ENCODE peak calls at places on chromosomes 5 and 9, in five cellular contexts. Z, I, C, Y and N are unnamed samples.

GRCh38 chr5:127206320-127207113 is 84.1 kb upstream of the MEGF10 start:
- DNase-seq in Z (peak; percentile 71), I (peak; percentile 26), C (no peak), Y (no peak), N (no peak)

GRCh38 chr9:131678499-131679111 is 61.3 kb downstream of the RAPGEF1 start:
- DNase-seq in Z (peak; percentile 56), I (peak; percentile 85), C (no peak), Y (peak; percentile 76), N (peak; percentile 87)

GRCh38 chr9:87157366-87158031 is 210.2 kb upstream of the GAS1 start:
- DNase-seq in Z (no peak), I (no peak), C (no peak), Y (no peak), N (no peak)

GRCh38 chr5:43038523-43038989 is 1.6 kb downstream of the ANXA2R start:
- DNase-seq in Z (no peak), I (no peak), C (no peak), Y (peak; percentile 58), N (no peak)

GRCh38 chr5:73122875-73123810 is 2.8 kb downstream of the TMEM171 start:
- DNase-seq in Z (no peak), I (no peak), C (no peak), Y (no peak), N (no peak)

GRCh38 chr9:117239428-117239827 is 175.4 kb downstream of the ASTN2 start:
- DNase-seq in Z (no peak), I (no peak), C (no peak), Y (no peak), N (no peak)

GRCh38 chr5:16669776-16670175 is 53.0 kb upstream of the RETREG1 start:
- DNase-seq in Z (no peak), I (no peak), C (no peak), Y (no peak), N (no peak)

GRCh38 chr9:101995231-101995630 is 256.8 kb upstream of the GRIN3A start:
- DNase-seq in Z (no peak), I (no peak), C (no peak), Y (no peak), N (no peak)

GRCh38 chr9:103798620-103799019 is 295.5 kb upstream of the SMC2 start:
- DNase-seq in Z (peak; percentile 1), I (no peak), C (no peak), Y (no peak), N (peak; percentile 37)

GRCh38 chr5:120160120-120160895 is 303.8 kb upstream of the PRR16 start:
- DNase-seq in Z (no peak), I (no peak), C (no peak), Y (no peak), N (no peak)

GRCh38 chr5:61299254-61299653 is 32.8 kb upstream of the ZSWIM6 start:
- DNase-seq in Z (no peak), I (no peak), C (no peak), Y (no peak), N (no peak)

GRCh38 chr9:19922476-19923118 is 133.8 kb upstream of the SLC24A2 start:
- DNase-seq in Z (peak; percentile 21), I (peak; percentile 15), C (peak; percentile 72), Y (peak; percentile 14), N (no peak)

GRCh38 chr5:22329683-22330082 is 523.5 kb downstream of the CDH12 start:
- DNase-seq in Z (no peak), I (no peak), C (no peak), Y (no peak), N (no peak)

GRCh38 chr5:132744659-132745058 is 2.6 kb upstream of the CCNI2 start:
- DNase-seq in Z (no peak), I (no peak), C (no peak), Y (no peak), N (no peak)

GRCh38 chr5:91383956-91384300 is 811 bp upstream of the ARRDC3 start:
- DNase-seq in Z (peak; percentile 1), I (no peak), C (no peak), Y (peak; percentile 55), N (peak; percentile 25)

DNA sequence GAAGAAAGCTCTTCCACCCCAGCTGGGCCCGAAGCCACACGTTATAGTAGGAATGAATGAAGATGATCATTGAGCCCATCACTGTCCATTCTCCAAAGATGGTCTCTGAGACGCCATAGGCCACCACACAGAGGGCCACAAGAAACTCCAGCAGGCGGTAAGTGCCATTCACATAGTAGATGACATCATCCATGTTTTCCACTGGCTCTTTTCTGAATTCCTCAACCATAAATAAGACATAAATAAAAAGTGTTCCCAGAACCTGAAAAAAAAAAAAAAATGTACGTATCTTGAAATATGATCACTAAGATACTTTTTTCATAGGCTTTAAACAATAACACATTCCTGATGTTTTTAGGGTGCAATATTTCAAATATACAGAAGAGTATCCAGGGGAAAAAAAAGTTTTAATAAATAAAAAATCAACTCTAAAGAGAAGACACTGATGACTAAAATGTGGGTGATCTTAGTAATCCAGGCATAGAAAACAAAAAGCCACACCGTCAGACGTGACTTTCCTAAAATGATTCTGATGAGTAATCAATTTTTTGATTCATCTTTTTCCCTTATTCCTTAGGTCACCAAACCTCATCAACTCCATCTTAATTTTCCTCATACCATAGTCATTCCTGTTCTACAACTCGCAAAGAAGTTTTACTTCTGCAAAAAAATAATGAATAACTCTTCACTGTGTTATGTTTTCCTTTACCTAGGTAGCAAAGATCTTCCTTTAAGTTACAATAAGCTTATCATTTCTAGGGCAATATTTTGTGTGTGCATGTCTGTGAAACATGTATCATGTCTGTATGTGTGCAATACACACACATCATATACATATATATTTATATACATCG is 47.8 kb downstream of the RNF145 start:
- DNase-seq in Z (no peak), I (no peak), C (no peak), Y (no peak), N (no peak)
- TF ChIP-seq ZBTB33 in Z (no peak), I (no peak), C (no peak), Y (no peak), N (no peak)

DNA sequence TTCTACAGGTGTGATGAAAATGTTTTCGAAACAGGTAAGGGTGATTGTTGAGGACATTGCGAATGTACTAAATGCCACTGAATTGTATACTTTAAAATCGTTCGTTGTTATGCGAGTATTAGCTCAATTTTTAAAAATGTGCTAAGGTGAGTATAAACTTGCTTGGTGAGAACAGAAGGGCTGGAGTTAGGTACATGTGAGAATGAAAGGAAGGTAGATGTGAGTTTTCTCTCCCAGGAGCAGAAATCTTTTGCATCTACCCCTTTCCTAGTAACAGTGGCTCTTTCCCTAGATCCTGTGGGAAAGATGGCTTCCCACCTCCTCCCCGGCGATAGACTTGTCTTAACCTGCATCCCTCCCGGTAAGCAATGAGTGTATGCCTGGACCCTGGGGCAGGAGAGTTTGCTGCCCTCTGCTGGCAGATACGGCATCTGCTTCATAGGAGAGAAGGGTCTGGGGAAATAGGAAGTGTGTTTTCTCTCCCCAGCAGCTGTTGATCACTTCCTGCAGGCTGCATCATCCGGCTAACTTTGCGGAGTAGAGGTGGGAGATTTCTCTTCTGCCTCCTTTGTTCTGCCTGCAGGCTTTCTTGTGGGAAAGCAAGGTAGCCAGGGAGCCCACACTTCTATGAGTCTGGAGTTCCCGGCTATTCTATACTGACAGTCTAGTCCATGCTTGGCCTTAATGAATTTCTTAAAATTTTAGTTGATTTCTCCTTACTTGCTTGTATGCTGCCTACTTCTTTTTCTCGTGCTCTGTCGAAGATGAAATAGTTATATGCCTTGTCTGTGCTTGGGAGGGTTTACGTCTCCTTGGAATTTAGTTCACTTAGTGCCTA is 373.3 kb upstream of the SEMA6A start:
- DNase-seq in Z (peak; percentile 76), I (peak; percentile 80), C (peak; percentile 30), Y (peak; percentile 55), N (peak; percentile 87)
- TF ChIP-seq ZBTB33 in Z (peak; percentile 56), I (no peak), C (no peak), Y (no peak), N (no peak)

DNA sequence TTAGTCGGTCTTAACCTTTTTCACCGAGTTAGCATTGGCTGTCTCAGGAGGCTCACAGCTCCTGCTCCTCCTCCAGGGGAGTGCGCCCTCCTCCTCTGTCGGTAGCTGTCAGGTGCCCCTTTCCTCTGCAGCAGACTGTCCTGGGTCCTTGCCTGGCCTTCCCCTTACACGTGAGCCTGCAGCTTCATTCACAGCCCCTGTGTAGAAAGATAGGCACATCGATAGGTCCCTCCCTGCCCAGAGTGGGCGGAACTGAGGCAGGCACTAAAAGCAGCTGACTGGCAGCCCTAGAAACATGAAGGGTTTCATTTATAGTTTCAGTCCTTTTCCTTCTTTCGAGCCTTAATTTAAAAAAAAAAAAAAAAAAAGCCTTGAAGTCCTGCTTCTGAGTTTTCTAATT is 17.2 kb downstream of the TENT4A start:
- DNase-seq in Z (no peak), I (no peak), C (no peak), Y (no peak), N (no peak)
- TF ChIP-seq ZBTB33 in Z (no peak), I (no peak), C (no peak), Y (no peak), N (no peak)

GRCh38 chr9:135589596-135590485 is 28.3 kb downstream of the PAEP start:
- DNase-seq in Z (no peak), I (no peak), C (no peak), Y (no peak), N (no peak)
- TF ChIP-seq ZBTB33 in Z (no peak), I (no peak), C (no peak), Y (no peak), N (no peak)

GRCh38 chr9:97474373-97474925 is 27.0 kb upstream of the TMOD1 start:
- DNase-seq in Z (no peak), I (no peak), C (no peak), Y (no peak), N (no peak)

GRCh38 chr9:97478301-97478981 is 23.0 kb upstream of the TMOD1 start:
- DNase-seq in Z (peak; percentile 38), I (no peak), C (no peak), Y (no peak), N (no peak)

GRCh38 chr9:97479496-97480159 is 21.8 kb upstream of the TMOD1 start:
- DNase-seq in Z (no peak), I (no peak), C (no peak), Y (no peak), N (no peak)

GRCh38 chr9:97473717-97474116 is 27.7 kb upstream of the TMOD1 start:
- DNase-seq in Z (no peak), I (no peak), C (no peak), Y (no peak), N (no peak)

DNA sequence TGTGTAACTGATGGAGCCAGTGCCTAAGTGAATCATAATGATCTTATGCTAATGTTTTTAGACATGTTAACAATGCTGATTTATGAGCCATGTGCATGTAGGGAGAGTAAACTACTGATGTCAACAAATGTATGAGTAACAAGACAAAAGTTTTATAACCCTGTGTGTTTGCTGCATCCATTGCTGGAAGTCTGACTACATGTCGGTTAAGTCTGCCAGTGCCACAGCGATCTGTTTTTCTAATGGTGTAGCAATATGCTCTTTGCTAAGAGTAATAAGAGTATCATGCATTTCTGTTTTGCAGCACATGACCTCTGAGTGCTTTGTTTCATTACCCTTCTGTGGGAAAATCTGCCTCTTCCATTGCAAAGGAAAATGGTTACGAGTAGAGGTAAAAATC is 26.4 kb upstream of the TMOD1 start:
- DNase-seq in Z (no peak), I (no peak), C (no peak), Y (no peak), N (no peak)
- TF ChIP-seq ZBTB33 in Z (no peak), I (no peak), C (no peak), Y (no peak), N (no peak)